ENCODE peak calls at places on chromosomes 2 and 18, in eight cellular contexts. Z is testis, K is right lobe of liver, B is HCT116, P is IMR-90, T is uterus, S is A549, A is HepG2. Y is an unnamed sample.

GRCh38 chr2:204670756-204671155 is 125.5 kb downstream of the PARD3B start:
- DNase-seq in Z (no peak), K (no peak), B (no peak), P (no peak), T (no peak), S (no peak), A (no peak), Y (no peak)

GRCh38 chr2:98020992-98021713 is 25.4 kb upstream of the TMEM131 start:
- DNase-seq in Z (no peak), K (no peak), B (no peak), P (no peak), T (no peak), S (no peak), A (no peak), Y (no peak)

GRCh38 chr2:204228169-204228940 is 291.8 kb downstream of the ICOS start:
- DNase-seq in Z (no peak), K (no peak), B (no peak), P (no peak), T (no peak), S (no peak), A (no peak), Y (no peak)

GRCh38 chr2:66561645-66562336 is 126.9 kb downstream of the MEIS1 start:
- DNase-seq in Z (no peak), K (no peak), B (no peak), P (no peak), T (no peak), S (no peak), A (no peak), Y (no peak)

GRCh38 chr2:233643128-233643527 is 6.9 kb downstream of the UGT1A10 start:
- DNase-seq in Z (no peak), K (no peak), B (peak; percentile 27), P (no peak), T (no peak), S (no peak), A (peak; percentile 36), Y (peak; percentile 13)

GRCh38 chr18:5294618-5295230 is 802 bp downstream of the ZBTB14 start:
- DNase-seq in Z (peak; percentile 55), K (peak; percentile 72), B (no peak), P (peak; percentile 51), T (peak; percentile 47), S (peak; percentile 15), A (peak; percentile 27), Y (peak; percentile 86)

GRCh38 chr2:71935291-71935848 is 212.3 kb downstream of the CYP26B1 start:
- DNase-seq in Z (no peak), K (no peak), B (no peak), P (no peak), T (peak; percentile 78), S (no peak), A (no peak), Y (no peak)

GRCh38 chr18:59767732-59768131 is 70.5 kb upstream of the CCBE1 start:
- DNase-seq in Z (no peak), K (no peak), B (no peak), P (peak; percentile 78), T (no peak), S (no peak), A (no peak), Y (no peak)

GRCh38 chr2:191691016-191691725 is 13.2 kb downstream of the NABP1 start:
- DNase-seq in Z (peak; percentile 69), K (no peak), B (peak; percentile 61), P (peak; percentile 87), T (no peak), S (peak; percentile 68), A (peak; percentile 81), Y (peak; percentile 86)

GRCh38 chr2:129133692-129134641 is 815.3 kb upstream of the HS6ST1 start:
- DNase-seq in Z (no peak), K (no peak), B (no peak), P (no peak), T (no peak), S (no peak), A (no peak), Y (no peak)

GRCh38 chr18:33470229-33470628 is 29.7 kb upstream of the CCDC178 start:
- DNase-seq in Z (no peak), K (no peak), B (no peak), P (no peak), T (no peak), S (no peak), A (no peak), Y (no peak)

GRCh38 chr18:5962362-5962761 is 67.0 kb upstream of the TMEM200C start:
- DNase-seq in Z (no peak), K (no peak), B (no peak), P (no peak), T (no peak), S (no peak), A (no peak), Y (no peak)

GRCh38 chr18:31497711-31498449 is at the start of gene DSG2:
- DNase-seq in Z (peak; percentile 44), K (peak; percentile 92), B (no peak), P (no peak), T (peak; percentile 37), S (peak; percentile 54), A (peak; percentile 43), Y (peak; percentile 69)

GRCh38 chr18:79379931-79380815 is 15.6 kb upstream of the NFATC1 start:
- DNase-seq in Z (peak; percentile 14), K (no peak), B (no peak), P (no peak), T (no peak), S (no peak), A (no peak), Y (no peak)

GRCh38 chr2:168064011-168064998 is 183.1 kb downstream of the STK39 start:
- DNase-seq in Z (no peak), K (no peak), B (no peak), P (no peak), T (no peak), S (no peak), A (no peak), Y (no peak)

GRCh38 chr2:242001853-242002252 is 132.3 kb downstream of the RTP5 start:
- DNase-seq in Z (no peak), K (no peak), B (no peak), P (no peak), T (no peak), S (no peak), A (no peak), Y (no peak)

GRCh38 chr2:174634130-174635014 is 36.8 kb upstream of the WIPF1 start:
- DNase-seq in Z (no peak), K (no peak), B (no peak), P (peak; percentile 12), T (no peak), S (no peak), A (no peak), Y (peak; percentile 60)

GRCh38 chr2:174633621-174633927 is 36.0 kb upstream of the WIPF1 start:
- DNase-seq in Z (no peak), K (no peak), B (no peak), P (no peak), T (no peak), S (no peak), A (no peak), Y (peak; percentile 19)

GRCh38 chr2:174631009-174631981 is 33.7 kb upstream of the WIPF1 start:
- DNase-seq in Z (no peak), K (no peak), B (no peak), P (peak; percentile 90), T (no peak), S (no peak), A (no peak), Y (no peak)

GRCh38 chr2:174635015-174635593 is 37.5 kb upstream of the WIPF1 start:
- DNase-seq in Z (no peak), K (no peak), B (no peak), P (no peak), T (no peak), S (no peak), A (no peak), Y (no peak)

GRCh38 chr2:174632847-174633620 is 35.4 kb upstream of the WIPF1 start:
- DNase-seq in Z (no peak), K (no peak), B (no peak), P (no peak), T (no peak), S (no peak), A (no peak), Y (peak; percentile 44)
- TF ChIP-seq POLR2A in Z (no peak), K (no peak), B (no peak), P (no peak), T (no peak), S (no peak), A (no peak), Y (no peak)

GRCh38 chr2:10137053-10137843 is 14.7 kb downstream of the RRM2 start:
- DNase-seq in Z (no peak), K (no peak), B (no peak), P (no peak), T (no peak), S (no peak), A (no peak), Y (no peak)
- TF ChIP-seq POLR2A in Z (no peak), K (no peak), B (no peak), P (no peak), T (no peak), S (no peak), A (no peak), Y (peak; percentile 24)

GRCh38 chr2:175004730-175004979 is 526 bp downstream of the CHN1 start:
- DNase-seq in Z (peak; percentile 47), K (no peak), B (no peak), P (no peak), T (no peak), S (peak; percentile 35), A (no peak), Y (no peak)

GRCh38 chr2:175003875-175004729 is 1.1 kb downstream of the CHN1 start:
- DNase-seq in Z (peak; percentile 33), K (no peak), B (no peak), P (no peak), T (no peak), S (peak; percentile 41), A (no peak), Y (no peak)

GRCh38 chr2:175002547-175003274 is 2.5 kb downstream of the CHN1 start:
- DNase-seq in Z (no peak), K (no peak), B (no peak), P (no peak), T (no peak), S (no peak), A (no peak), Y (no peak)

GRCh38 chr2:175007510-175007909 is 2.3 kb upstream of the CHN1 start:
- DNase-seq in Z (no peak), K (no peak), B (no peak), P (no peak), T (no peak), S (no peak), A (no peak), Y (no peak)

GRCh38 chr2:175004980-175005832 is at the start of gene CHN1:
- DNase-seq in Z (peak; percentile 90), K (peak; percentile 75), B (no peak), P (peak; percentile 69), T (peak; percentile 70), S (peak; percentile 70), A (peak; percentile 66), Y (peak; percentile 71)
- TF ChIP-seq POLR2A in Z (no peak), K (no peak), B (no peak), P (no peak), T (peak; percentile 37), S (peak; percentile 75), A (no peak), Y (no peak)

GRCh38 chr18:3451166-3451988 is 1.4 kb downstream of the TGIF1 start:
- DNase-seq in Z (peak; percentile 96), K (peak; percentile 96), B (no peak), P (peak; percentile 89), T (peak; percentile 94), S (no peak), A (peak; percentile 80), Y (peak; percentile 95)
- TF ChIP-seq POLR2A in Z (peak; percentile 41), K (peak; percentile 98), B (peak; percentile 5), P (peak; percentile 93), T (peak; percentile 92), S (no peak), A (peak; percentile 57), Y (peak; percentile 91)

GRCh38 chr2:61065706-61066688 is at the start of gene SANBR:
- DNase-seq in Z (peak; percentile 88), K (peak; percentile 89), B (peak; percentile 75), P (peak; percentile 67), T (peak; percentile 77), S (peak; percentile 75), A (peak; percentile 78), Y (peak; percentile 95)
- TF ChIP-seq POLR2A in Z (no peak), K (peak; percentile 61), B (peak; percentile 37), P (no peak), T (peak; percentile 65), S (peak; percentile 85), A (peak; percentile 84), Y (peak; percentile 51)

Y was measured in erythroblast.